ENCODE peak calls at places on chromosomes 6 and 20, in ten cellular contexts. I is psoas muscle; K is left lung; X is sigmoid colon; S is lower lobe of right lung; C is CD8-positive, alpha-beta T cell; P is Panc1; H is neuronal stem cell; F is endodermal cell; A is Peyer's patch. N is an unnamed sample.
A peak's percentile ranks its signal among the peaks of the same experiment; 100 is the strongest.

GRCh38 chr20:12166053-12166717 is 248.5 kb downstream of the BTBD3 start:
- DNase-seq in I (peak; percentile 20), K (no peak), X (peak; percentile 80), S (no peak), C (no peak), P (no peak), H (no peak), F (no peak), A (peak; percentile 53), N (no peak)

GRCh38 chr6:322940-323729 is 30.8 kb downstream of the DUSP22 start:
- DNase-seq in I (no peak), K (no peak), X (peak; percentile 60), S (no peak), C (no peak), P (no peak), H (no peak), F (no peak), A (peak; percentile 24), N (no peak)

GRCh38 chr6:35088281-35089215 is 52.6 kb downstream of the TCP11 start:
- DNase-seq in I (no peak), K (no peak), X (peak; percentile 61), S (no peak), C (no peak), P (no peak), H (no peak), F (peak; percentile 46), A (peak; percentile 29), N (no peak)

GRCh38 chr6:30836957-30837356 is 47.4 kb upstream of the DDR1 start:
- DNase-seq in I (no peak), K (no peak), X (no peak), S (no peak), C (no peak), P (no peak), H (no peak), F (no peak), A (no peak), N (no peak)

GRCh38 chr6:134090591-134090990 is 38.2 kb upstream of the SLC2A12 start:
- DNase-seq in I (no peak), K (no peak), X (no peak), S (no peak), C (no peak), P (no peak), H (no peak), F (no peak), A (no peak), N (no peak)

GRCh38 chr6:151215999-151216398 is 23.8 kb upstream of the AKAP12 start:
- DNase-seq in I (no peak), K (no peak), X (no peak), S (no peak), C (no peak), P (no peak), H (no peak), F (no peak), A (no peak), N (no peak)

GRCh38 chr20:54026300-54027064 is 43.9 kb downstream of the BCAS1 start:
- DNase-seq in I (no peak), K (no peak), X (no peak), S (no peak), C (no peak), P (no peak), H (no peak), F (no peak), A (no peak), N (no peak)

GRCh38 chr6:106997392-106998257 is 23.1 kb upstream of the CD24 start:
- DNase-seq in I (no peak), K (peak; percentile 38), X (no peak), S (peak; percentile 51), C (peak; percentile 17), P (peak; percentile 42), H (peak; percentile 49), F (peak; percentile 92), A (peak; percentile 62), N (peak; percentile 24)

GRCh38 chr6:36609582-36609981 is 15.4 kb downstream of the SRSF3 start:
- DNase-seq in I (no peak), K (no peak), X (peak; percentile 30), S (no peak), C (no peak), P (no peak), H (no peak), F (no peak), A (no peak), N (no peak)

GRCh38 chr6:152386131-152386530 is 251.0 kb downstream of the SYNE1 start:
- DNase-seq in I (no peak), K (no peak), X (no peak), S (no peak), C (no peak), P (no peak), H (no peak), F (no peak), A (no peak), N (no peak)

GRCh38 chr6:15769471-15770088 is 106.8 kb upstream of the DTNBP1 start:
- DNase-seq in I (no peak), K (no peak), X (no peak), S (no peak), C (no peak), P (no peak), H (no peak), F (no peak), A (no peak), N (no peak)

GRCh38 chr6:162226810-162227209 is 500.8 kb downstream of the PRKN start:
- DNase-seq in I (no peak), K (no peak), X (no peak), S (no peak), C (no peak), P (no peak), H (no peak), F (no peak), A (no peak), N (no peak)

GRCh38 chr6:41705329-41705995 is 29.9 kb downstream of the TFEB start:
- DNase-seq in I (no peak), K (no peak), X (no peak), S (no peak), C (no peak), P (no peak), H (no peak), F (no peak), A (no peak), N (no peak)
- H3K4me1 ChIP-seq in I (peaks cover 89% of the 10 kb centered on the region), K (peaks cover 51% of the 10 kb centered on the region), X (peaks cover 51% of the 10 kb centered on the region), S (peaks cover 36% of the 10 kb centered on the region), C (peaks cover 31% of the 10 kb centered on the region), P (peaks cover 3% of the 10 kb centered on the region), H (peaks cover 4% of the 10 kb centered on the region), F (no peaks in the 10 kb centered on the region), A (no peaks in the 10 kb centered on the region), N (peaks cover 26% of the 10 kb centered on the region)

GRCh38 chr6:8335371-8335770 is 100.0 kb downstream of the SLC35B3 start:
- DNase-seq in I (no peak), K (no peak), X (no peak), S (no peak), C (no peak), P (no peak), H (no peak), F (no peak), A (no peak), N (no peak)

GRCh38 chr6:8337147-8337546 is 98.2 kb downstream of the SLC35B3 start:
- DNase-seq in I (no peak), K (no peak), X (no peak), S (no peak), C (no peak), P (no peak), H (no peak), F (no peak), A (no peak), N (no peak)

GRCh38 chr6:8336406-8336805 is 98.9 kb downstream of the SLC35B3 start:
- DNase-seq in I (no peak), K (no peak), X (no peak), S (no peak), C (no peak), P (no peak), H (no peak), F (no peak), A (no peak), N (no peak)

GRCh38 chr6:8335896-8336295 is 99.4 kb downstream of the SLC35B3 start:
- DNase-seq in I (no peak), K (no peak), X (no peak), S (no peak), C (no peak), P (no peak), H (no peak), F (no peak), A (no peak), N (no peak)

DNA sequence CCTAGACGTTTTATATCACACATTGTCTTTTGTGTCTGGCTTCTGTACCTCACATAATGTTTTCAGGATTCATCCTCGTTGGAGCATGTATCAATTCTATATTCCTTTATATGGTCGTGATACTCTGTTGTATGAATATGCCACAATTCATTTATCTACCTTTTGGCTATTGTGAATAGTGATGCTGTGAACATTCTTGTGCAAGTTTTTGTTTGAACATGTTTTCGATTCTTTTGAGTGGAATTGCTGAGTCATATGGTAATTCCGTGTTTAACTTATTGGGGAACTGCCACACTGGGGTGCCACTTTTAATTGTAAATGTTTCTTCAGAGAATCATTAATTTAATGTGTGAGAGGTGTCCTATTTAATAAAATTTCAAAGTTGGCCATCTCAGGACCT is 101.2 kb downstream of the SLC35B3 start:
- DNase-seq in I (no peak), K (no peak), X (no peak), S (no peak), C (no peak), P (no peak), H (no peak), F (no peak), A (no peak), N (no peak)
- H3K27ac ChIP-seq in I (no peak overlapping the region), K (no peak overlapping the region), X (no peak overlapping the region), S (no peak overlapping the region), C (no peak overlapping the region), P (no peak overlapping the region), H (no peak overlapping the region), F (no peak overlapping the region), A (no peak overlapping the region), N (no peak overlapping the region)

DNA sequence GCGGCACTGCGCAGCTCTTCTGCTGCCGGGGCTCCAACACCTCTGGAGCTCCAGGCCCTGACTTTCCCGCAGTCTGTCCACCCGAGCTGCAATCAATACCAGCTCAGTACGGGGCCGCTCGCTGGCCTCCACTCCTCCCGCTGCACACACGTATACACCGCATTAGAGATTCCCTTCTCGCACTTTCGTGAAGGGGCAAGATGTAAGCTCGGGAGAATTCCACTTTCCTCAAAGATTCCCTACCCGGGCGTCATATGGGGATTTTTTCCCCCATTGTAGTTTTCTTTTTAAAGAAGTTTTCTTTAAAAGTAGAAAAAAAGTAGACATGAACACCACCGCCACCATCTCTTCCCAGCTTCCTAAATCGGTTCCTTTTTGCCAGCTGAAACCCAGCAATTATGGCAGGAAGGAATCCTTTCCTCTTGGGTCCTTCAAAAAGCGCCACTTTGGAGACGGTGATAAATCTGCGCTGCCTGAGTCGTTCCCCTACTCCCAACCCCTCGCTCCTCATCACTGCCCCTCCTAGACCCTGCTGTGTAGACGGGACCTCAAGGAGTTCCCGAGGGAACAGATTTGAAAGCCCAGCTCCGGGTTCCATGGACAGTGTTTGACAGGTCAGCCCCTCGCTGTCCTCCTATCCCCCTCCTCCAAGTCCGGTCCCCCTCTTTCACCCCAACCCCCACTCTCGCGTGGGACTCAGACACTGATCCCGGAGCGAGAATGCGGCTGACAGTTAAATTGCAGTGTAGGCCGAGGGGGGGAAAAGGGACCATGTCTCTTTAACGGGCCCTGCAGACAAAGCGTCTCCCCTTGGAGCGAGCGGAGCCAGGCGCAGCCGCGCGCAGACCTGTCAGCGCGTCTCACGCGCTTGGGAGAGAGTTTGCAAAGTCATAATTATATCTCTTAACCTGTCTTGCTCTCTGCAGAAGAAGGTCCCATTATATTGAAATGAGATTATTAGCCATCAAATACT is 39.5 kb downstream of the NCR2 start:
- DNase-seq in I (no peak), K (no peak), X (no peak), S (no peak), C (no peak), P (no peak), H (no peak), F (peak; percentile 68), A (no peak), N (no peak)
- H3K36me3 ChIP-seq in I (no peaks in the 10 kb centered on the region), K (no peaks in the 10 kb centered on the region), X (no peaks in the 10 kb centered on the region), S (no peaks in the 10 kb centered on the region), C (no peaks in the 10 kb centered on the region), P (no peaks in the 10 kb centered on the region), H (no peaks in the 10 kb centered on the region), F (no peaks in the 10 kb centered on the region), A (no peaks in the 10 kb centered on the region), N (no peaks in the 10 kb centered on the region)

GRCh38 chr6:56692586-56693245 is 50.0 kb upstream of the DST start:
- DNase-seq in I (no peak), K (no peak), X (no peak), S (no peak), C (no peak), P (no peak), H (no peak), F (no peak), A (no peak), N (no peak)
- H3K4me1 ChIP-seq in I (peaks cover 40% of the 10 kb centered on the region), K (no peaks in the 10 kb centered on the region), X (peaks cover 37% of the 10 kb centered on the region), S (peaks cover 14% of the 10 kb centered on the region), C (no peaks in the 10 kb centered on the region), P (peaks cover 54% of the 10 kb centered on the region), H (peaks cover 2% of the 10 kb centered on the region), F (peaks cover 9% of the 10 kb centered on the region), A (no peaks in the 10 kb centered on the region), N (no peaks in the 10 kb centered on the region)

N was measured in naive thymus-derived CD4-positive, alpha-beta T cell.